ENCODE peak calls at places on chromosome 10, in eight cellular contexts. J is GM23248; Q is Daoy; O is fibroblast of lung; T is ACHN; C is central memory CD8-positive, alpha-beta T cell; A is fibroblast of the aortic adventitia; M is LoVo. W is an unnamed sample.

GRCh38 chr10:96093948-96094347 is 36.1 kb upstream of the ZNF518A start:
- DNase-seq in J (no peak), Q (no peak), O (no peak), T (no peak), C (no peak), A (no peak), M (no peak), W (no peak)

GRCh38 chr10:23284155-23284554 is 60.4 kb downstream of the C10orf67 start:
- DNase-seq in J (no peak), Q (no peak), O (no peak), T (no peak), C (no peak), A (no peak), M (no peak), W (no peak)

GRCh38 chr10:62083413-62083794 is 181.9 kb downstream of the ARID5B start:
- DNase-seq in J (peak), Q (peak), O (peak), T (no peak), C (no peak), A (peak), M (no peak), W (no peak)

GRCh38 chr10:45419673-45420020 is 45.6 kb downstream of the ALOX5 start:
- DNase-seq in J (no peak), Q (no peak), O (no peak), T (no peak), C (no peak), A (no peak), M (no peak), W (no peak)

GRCh38 chr10:71575446-71575845 is 144.1 kb downstream of the C10orf105 start:
- DNase-seq in J (peak), Q (no peak), O (no peak), T (no peak), C (no peak), A (peak), M (no peak), W (no peak)

GRCh38 chr10:73922007-73922863 is 11.3 kb downstream of the PLAU start:
- DNase-seq in J (no peak), Q (no peak), O (no peak), T (no peak), C (no peak), A (no peak), M (no peak), W (no peak)

GRCh38 chr10:97291357-97292096 is 910 bp downstream of the ARHGAP19 start:
- DNase-seq in J (peak), Q (no peak), O (no peak), T (peak), C (no peak), A (no peak), M (no peak), W (no peak)

GRCh38 chr10:24255907-24256306 is 47.0 kb downstream of the KIAA1217 start:
- DNase-seq in J (peak), Q (peak), O (peak), T (no peak), C (no peak), A (no peak), M (no peak), W (no peak)

GRCh38 chr10:111646021-111646420 is 537.5 kb downstream of the GPAM start:
- DNase-seq in J (peak), Q (no peak), O (no peak), T (no peak), C (no peak), A (peak), M (no peak), W (no peak)

GRCh38 chr10:9957352-9957751 is 1060.3 kb upstream of the CELF2 start:
- DNase-seq in J (no peak), Q (no peak), O (peak), T (no peak), C (no peak), A (no peak), M (no peak), W (no peak)

GRCh38 chr10:123640016-123640535 is 26.1 kb upstream of the GPR26 start:
- DNase-seq in J (peak), Q (peak), O (no peak), T (no peak), C (no peak), A (peak), M (no peak), W (no peak)

GRCh38 chr10:12834116-12834515 is 167.4 kb downstream of the CCDC3 start:
- DNase-seq in J (no peak), Q (no peak), O (no peak), T (no peak), C (no peak), A (no peak), M (no peak), W (no peak)

GRCh38 chr10:75417522-75417927 is 13.9 kb upstream of the LRMDA start:
- DNase-seq in J (no peak), Q (peak), O (peak), T (no peak), C (no peak), A (no peak), M (no peak), W (peak)

GRCh38 chr10:87850742-87851205 is 12.6 kb downstream of the KLLN start:
- DNase-seq in J (peak), Q (peak), O (peak), T (peak), C (peak), A (peak), M (peak), W (peak)

GRCh38 chr10:60208676-60209269 is 180.9 kb downstream of the ANK3 start:
- DNase-seq in J (peak), Q (peak), O (peak), T (peak), C (no peak), A (peak), M (peak), W (peak)